ENCODE peak calls at places on chromosome 13, in four cellular contexts. H is K562, P is SK-N-SH, X is GM12878. W is an unnamed sample.

GRCh38 chr13:28423010-28423409 is 71.9 kb downstream of the FLT1 start:
- DNase-seq in P (no peak), H (no peak), X (peak), W (no peak)

GRCh38 chr13:99894835-99895427 is 76.6 kb downstream of the ZIC5 start:
- DNase-seq in H (no peak), X (no peak), P (peak), W (peak)

GRCh38 chr13:72808917-72809500 is 27.1 kb downstream of the PIBF1 start:
- DNase-seq in X (no peak), H (peak), P (peak), W (no peak)

GRCh38 chr13:73428137-73428536 is 369.3 kb downstream of the KLF5 start:
- DNase-seq in P (no peak), H (no peak), X (no peak), W (no peak)

GRCh38 chr13:65540064-65540635 is 1690.0 kb downstream of the PCDH9 start:
- DNase-seq in H (no peak), P (no peak), X (no peak), W (no peak)

GRCh38 chr13:65932587-65933239 is 1297.4 kb downstream of the PCDH9 start:
- DNase-seq in X (no peak), H (no peak), P (no peak), W (no peak)

GRCh38 chr13:97310809-97311436 is 88.8 kb downstream of the MBNL2 start:
- DNase-seq in P (peak), X (no peak), H (no peak), W (no peak)

GRCh38 chr13:99086149-99086868 is 108.4 kb upstream of the DOCK9 start:
- DNase-seq in H (peak), P (peak), X (no peak), W (peak)

GRCh38 chr13:113976711-113977684 is 3.1 kb upstream of the C13orf46 start:
- DNase-seq in X (no peak), P (no peak), H (no peak), W (peak)

GRCh38 chr13:114161028-114161556 is 18.0 kb upstream of the CFAP97D2 start:
- DNase-seq in P (no peak), H (no peak), X (no peak), W (no peak)

GRCh38 chr13:78602561-78603239 is 652 bp downstream of the POU4F1 start:
- DNase-seq in X (no peak), H (peak), P (no peak), W (peak)
- TF ChIP-seq USF1 in X (no peak), H (no peak), P (no peak), W (no peak)

GRCh38 chr13:46058268-46058667 is 5.7 kb upstream of the ZC3H13 start:
- DNase-seq in P (no peak), H (no peak), X (no peak), W (no peak)

GRCh38 chr13:46062190-46062589 is 9.6 kb upstream of the ZC3H13 start:
- DNase-seq in H (no peak), P (no peak), X (no peak), W (no peak)

GRCh38 chr13:46053162-46054012 is 841 bp upstream of the ZC3H13 start:
- DNase-seq in X (no peak), P (peak), H (no peak), W (no peak)

GRCh38 chr13:46059405-46059804 is 6.9 kb upstream of the ZC3H13 start:
- DNase-seq in P (no peak), H (no peak), X (no peak), W (no peak)

DNA sequence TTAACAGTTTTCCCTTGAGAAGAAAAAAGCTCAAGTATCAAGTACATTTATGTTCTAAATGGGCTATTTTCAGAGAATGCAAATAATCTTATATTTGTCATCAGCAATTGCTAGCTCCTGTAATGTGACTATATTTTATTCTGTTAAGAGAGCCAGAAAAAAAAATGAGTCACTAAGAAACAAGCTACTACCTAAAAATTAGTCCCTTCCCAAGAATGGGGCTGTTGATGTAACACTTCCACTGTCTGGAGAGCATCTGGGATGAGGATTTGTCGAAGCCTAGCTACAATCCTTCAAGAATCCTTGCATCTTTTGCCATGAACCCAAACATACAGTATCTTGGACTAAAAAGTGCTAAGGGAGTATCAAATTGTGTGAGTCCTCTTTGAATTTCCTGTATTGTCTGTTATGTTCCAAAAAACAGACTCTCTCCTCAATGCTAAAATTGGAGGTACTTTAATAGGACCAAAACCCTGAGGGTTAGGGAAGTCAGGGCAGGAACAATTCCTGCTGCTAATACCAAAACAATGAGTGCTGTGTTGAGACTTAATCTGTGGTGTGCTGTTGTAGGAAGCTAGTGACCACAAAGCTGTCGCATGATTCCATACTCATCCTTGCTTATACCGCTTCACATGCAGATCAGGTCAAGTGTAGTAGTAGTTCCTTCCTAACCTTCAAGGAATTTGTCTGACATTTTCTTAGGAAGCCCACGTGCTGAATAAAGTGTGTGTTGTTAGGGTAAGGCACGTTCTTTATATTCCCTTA is 4.9 kb upstream of the ZC3H13 start:
- DNase-seq in P (no peak), X (no peak), H (no peak), W (no peak)
- TF ChIP-seq USF1 in P (no peak), X (no peak), H (no peak), W (no peak)

GRCh38 chr13:27170221-27170520 is 1.4 kb downstream of the USP12 start:
- DNase-seq in P (no peak), X (no peak), H (peak), W (no peak)
- TF ChIP-seq USF1 in P (no peak), X (no peak), H (no peak), W (no peak)

DNA sequence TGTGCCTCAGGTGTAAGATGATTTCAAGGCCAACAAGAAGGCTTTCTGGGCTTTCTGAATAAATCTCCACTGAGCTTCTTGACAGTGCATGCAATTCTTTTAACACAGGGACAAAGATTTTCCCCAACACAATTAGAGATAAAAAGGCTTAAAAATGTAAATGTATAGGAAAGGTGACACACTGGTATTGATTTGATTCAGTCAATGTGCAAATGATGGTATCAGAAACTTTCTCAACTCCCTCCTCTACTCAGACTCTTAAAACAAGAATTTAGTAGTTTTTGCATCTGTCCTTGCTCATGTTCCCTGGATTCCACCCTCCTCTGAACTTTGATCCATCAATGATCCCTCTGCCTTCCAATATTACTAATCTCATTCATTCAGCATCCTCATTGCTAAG is 111.6 kb upstream of the FNDC3A start:
- DNase-seq in H (no peak), P (no peak), X (no peak), W (no peak)
- TF ChIP-seq USF1 in H (no peak), P (no peak), X (no peak), W (no peak)

GRCh38 chr13:35768126-35768525 is 291.6 kb upstream of the MAB21L1 start:
- DNase-seq in X (no peak), H (no peak), P (no peak), W (no peak)

GRCh38 chr13:35770756-35771291 is 294.3 kb upstream of the MAB21L1 start:
- DNase-seq in P (no peak), X (no peak), H (no peak), W (no peak)

GRCh38 chr13:35771898-35772297 is 295.4 kb upstream of the MAB21L1 start:
- DNase-seq in H (no peak), X (no peak), P (no peak), W (no peak)

GRCh38 chr13:35768551-35768950 is 292.1 kb upstream of the MAB21L1 start:
- DNase-seq in P (no peak), H (no peak), X (no peak), W (no peak)

GRCh38 chr13:35769812-35770211 is 293.3 kb upstream of the MAB21L1 start:
- DNase-seq in X (no peak), H (no peak), P (no peak), W (no peak)
- TF ChIP-seq USF1 in X (no peak), H (no peak), P (no peak), W (no peak)

W was measured in WTC11.